ENCODE peak calls at places on chromosome 13, in four cellular contexts. Y, R, L and H are unnamed samples.

GRCh38 chr13:25819856-25820530 is 231.8 kb downstream of the SHISA2 start:
- DNase-seq in Y (no peak), R (no peak), L (no peak), H (no peak)

GRCh38 chr13:25490236-25490635 is 118.5 kb downstream of the ATP8A2 start:
- DNase-seq in R (no peak), L (no peak), Y (no peak), H (no peak)

GRCh38 chr13:85367887-85368286 is 431.3 kb downstream of the SLITRK6 start:
- DNase-seq in Y (no peak), R (no peak), L (no peak), H (no peak)

GRCh38 chr13:110834572-110834971 is 80.3 kb downstream of the ANKRD10 start:
- DNase-seq in R (no peak), Y (no peak), L (no peak), H (no peak)

GRCh38 chr13:50594276-50594970 is 249.1 kb downstream of the DLEU7 start:
- DNase-seq in R (peak; percentile 79), L (peak; percentile 25), Y (no peak), H (no peak)

GRCh38 chr13:46348976-46349375 is 38.1 kb downstream of the RUBCNL start:
- DNase-seq in Y (no peak), L (no peak), R (no peak), H (no peak)

GRCh38 chr13:23570099-23570926 is at the start of gene TNFRSF19:
- DNase-seq in L (no peak), R (no peak), Y (peak; percentile 17), H (no peak)

GRCh38 chr13:49694446-49694845 is 3.2 kb upstream of the EBPL start:
- DNase-seq in R (no peak), L (no peak), Y (no peak), H (no peak)

GRCh38 chr13:99208185-99208584 is 7.5 kb downstream of the UBAC2 start:
- DNase-seq in R (no peak), Y (no peak), L (no peak), H (no peak)

GRCh38 chr13:67148219-67148583 is 81.9 kb downstream of the PCDH9 start:
- DNase-seq in R (no peak), Y (no peak), L (no peak), H (no peak)

GRCh38 chr13:19664481-19665230 is 31.2 kb downstream of the MPHOSPH8 start:
- DNase-seq in Y (no peak), R (no peak), L (no peak), H (peak; percentile 36)

GRCh38 chr13:49374585-49375290 is 69.1 kb downstream of the CAB39L start:
- DNase-seq in Y (peak; percentile 17), L (no peak), R (no peak), H (no peak)

GRCh38 chr13:50015750-50016149 is 506 bp downstream of the KCNRG start:
- DNase-seq in Y (no peak), L (no peak), R (no peak), H (no peak)

GRCh38 chr13:75372517-75372916 is 109.5 kb downstream of the TBC1D4 start:
- DNase-seq in Y (peak; percentile 24), R (no peak), L (no peak), H (no peak)

GRCh38 chr13:81393686-81394085 is 1052.8 kb upstream of the SPRY2 start:
- DNase-seq in R (no peak), Y (no peak), L (no peak), H (no peak)

GRCh38 chr13:99996177-99996705 is 14.7 kb downstream of the ZIC2 start:
- DNase-seq in L (no peak), Y (no peak), R (no peak), H (no peak)

GRCh38 chr13:47929156-47929555 is 71.9 kb downstream of the SUCLA2 start:
- DNase-seq in R (no peak), Y (no peak), L (no peak), H (no peak)

GRCh38 chr13:90565985-90566713 is 781.3 kb upstream of the MIR17HG start:
- DNase-seq in R (peak; percentile 11), L (no peak), Y (no peak), H (no peak)

GRCh38 chr13:45333973-45334922 is 6.7 kb downstream of the TPT1 start:
- DNase-seq in R (no peak), L (no peak), Y (no peak), H (no peak)

GRCh38 chr13:30752201-30752797 is 17.0 kb downstream of the ALOX5AP start:
- DNase-seq in R (no peak), Y (no peak), L (no peak), H (no peak)

GRCh38 chr13:94478913-94479312 is 569 bp downstream of the DCT start:
- DNase-seq in Y (no peak), L (no peak), R (no peak), H (no peak)

GRCh38 chr13:100521912-100522490 is 66.6 kb downstream of the GGACT start:
- DNase-seq in Y (no peak), R (no peak), L (no peak), H (no peak)

GRCh38 chr13:59176775-59177174 is 987.0 kb downstream of the DIAPH3 start:
- DNase-seq in R (no peak), Y (peak; percentile 6), L (no peak), H (no peak)

GRCh38 chr13:35485451-35485850 is 9.0 kb upstream of the MAB21L1 start:
- DNase-seq in Y (no peak), R (no peak), L (no peak), H (no peak)

GRCh38 chr13:19597523-19597922 is 35.9 kb upstream of the MPHOSPH8 start:
- DNase-seq in R (no peak), L (no peak), Y (no peak), H (no peak)

GRCh38 chr13:34011552-34012085 is 193.7 kb downstream of the RFC3 start:
- DNase-seq in R (no peak), Y (no peak), L (no peak), H (no peak)

GRCh38 chr13:94968040-94968756 is 255.9 kb upstream of the SOX21 start:
- DNase-seq in Y (no peak), R (no peak), L (no peak), H (no peak)

GRCh38 chr13:24224232-24224680 is 63.7 kb downstream of the SPATA13 start:
- DNase-seq in L (peak; percentile 12), Y (no peak), R (no peak), H (no peak)

GRCh38 chr13:44243198-44243852 is 130.3 kb upstream of the SERP2 start:
- DNase-seq in Y (peak; percentile 75), L (no peak), R (no peak), H (peak; percentile 20)

GRCh38 chr13:38376551-38376950 is 26.9 kb downstream of the UFM1 start:
- DNase-seq in Y (no peak), L (no peak), R (no peak), H (no peak)

GRCh38 chr13:52924241-52925148 is 76.1 kb upstream of the PCDH8 start:
- DNase-seq in Y (no peak), L (no peak), R (no peak), H (no peak)

GRCh38 chr13:52925221-52925620 is 76.8 kb upstream of the PCDH8 start:
- DNase-seq in Y (no peak), L (no peak), R (no peak), H (no peak)

GRCh38 chr13:52926971-52927370 is 78.5 kb upstream of the PCDH8 start:
- DNase-seq in R (no peak), L (no peak), Y (no peak), H (no peak)

GRCh38 chr13:52922961-52923360 is 74.5 kb upstream of the PCDH8 start:
- DNase-seq in R (no peak), Y (no peak), L (no peak), H (no peak)

DNA sequence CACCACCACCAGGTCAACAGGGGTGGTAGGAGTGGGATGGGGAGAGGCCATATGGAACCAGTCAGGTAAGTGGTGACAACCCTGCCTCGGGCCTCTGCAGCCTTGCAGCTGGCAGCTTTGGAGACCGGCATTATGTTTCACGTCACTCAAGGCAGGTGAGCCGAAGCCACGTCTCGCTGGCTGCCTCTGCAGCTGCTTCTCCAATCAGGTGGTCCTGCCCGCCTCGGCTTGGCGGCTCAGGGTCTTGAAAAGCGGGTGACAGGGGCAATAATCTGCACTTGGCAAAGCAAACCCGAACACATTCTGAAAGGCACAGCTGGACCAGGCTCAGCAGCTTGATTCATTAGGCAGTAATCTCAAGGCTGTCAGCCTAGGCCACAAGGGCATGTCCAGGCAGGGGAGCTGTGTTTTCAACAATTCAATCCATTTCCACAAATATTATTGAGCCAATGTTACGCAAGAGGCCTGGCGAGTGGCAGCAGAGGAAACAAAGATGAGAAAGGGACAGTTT is 77.4 kb upstream of the PCDH8 start:
- DNase-seq in R (no peak), Y (no peak), L (no peak), H (no peak)
- TF ChIP-seq SPI1 in R (no peak), Y (no peak), L (no peak), H (no peak)

DNA sequence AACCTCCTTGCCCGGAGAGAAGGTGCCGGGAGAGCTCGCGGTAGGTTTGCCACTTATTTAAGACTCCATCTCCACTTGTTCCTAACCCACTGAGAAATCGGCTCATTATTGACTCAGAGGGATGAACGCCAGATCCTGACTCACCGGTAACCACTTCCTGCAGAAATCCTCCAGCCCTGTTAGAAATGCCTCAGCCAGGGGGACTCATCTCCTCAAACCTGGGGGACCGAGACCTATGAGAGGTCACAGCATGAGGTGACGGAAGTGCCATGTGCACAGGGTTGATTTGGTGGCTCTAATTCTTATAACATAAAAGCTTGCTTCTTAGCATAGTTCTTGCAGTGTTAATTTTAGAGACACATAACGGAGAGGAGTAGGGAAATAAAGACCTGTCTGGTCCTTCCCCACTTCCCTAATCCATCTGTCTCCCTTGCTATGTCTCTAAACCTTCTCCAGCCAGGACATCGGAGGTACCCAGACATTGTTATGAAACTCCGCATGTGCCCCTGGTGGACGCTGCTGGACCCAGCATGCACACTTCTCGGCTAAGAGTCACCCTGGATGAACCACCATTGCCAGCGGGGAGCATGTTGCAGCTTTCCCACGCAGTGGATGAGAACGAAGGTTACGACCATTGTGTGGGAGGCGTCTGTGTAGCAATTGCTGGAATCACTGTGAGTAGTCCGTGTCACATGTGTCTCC is 158.9 kb downstream of the EFNB2 start:
- DNase-seq in L (no peak), R (no peak), Y (no peak), H (no peak)
- TF ChIP-seq SPI1 in L (no peak), R (no peak), Y (no peak), H (no peak)

GRCh38 chr13:79541426-79542049 is 60.6 kb downstream of the NDFIP2 start:
- DNase-seq in R (peak; percentile 49), Y (peak; percentile 13), L (no peak), H (peak; percentile 42)
- TF ChIP-seq SPI1 in R (no peak), Y (no peak), L (no peak), H (no peak)

GRCh38 chr13:51628059-51628852 is 44.0 kb downstream of the WDFY2 start:
- DNase-seq in Y (no peak), L (no peak), R (no peak), H (no peak)
- TF ChIP-seq SPI1 in Y (no peak), L (no peak), R (no peak), H (no peak)

DNA sequence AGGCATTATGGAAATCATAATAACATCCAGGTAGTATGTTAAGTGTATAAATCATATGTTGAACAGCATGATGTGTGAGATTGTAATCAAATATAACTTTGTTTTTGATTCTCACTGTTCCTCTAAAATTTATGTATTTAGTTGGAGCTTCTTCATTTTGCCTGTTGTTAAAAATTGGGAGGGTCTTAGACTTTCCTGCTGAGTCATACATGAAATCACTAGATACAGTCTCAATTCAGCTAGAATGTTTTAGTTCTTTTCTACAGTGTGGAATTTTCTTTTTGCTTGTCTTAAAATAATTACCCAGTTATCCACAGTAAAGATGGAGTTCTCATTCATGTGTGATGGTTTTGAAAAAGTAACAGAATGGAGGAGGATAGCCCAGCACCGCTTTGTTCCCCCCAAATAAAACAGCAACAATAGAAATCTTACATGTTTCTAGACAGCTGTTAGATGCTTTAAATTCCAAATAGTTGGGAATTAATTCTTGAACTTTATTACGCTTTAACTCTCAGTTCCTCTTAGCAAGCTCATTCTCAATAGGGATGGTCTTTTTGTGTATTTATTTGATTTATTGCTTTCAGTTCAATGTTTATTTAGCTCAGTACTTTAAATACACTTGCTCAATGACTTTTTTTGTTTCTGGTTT is 109.5 kb downstream of the PDS5B start:
- DNase-seq in R (no peak), L (no peak), Y (no peak), H (no peak)
- TF ChIP-seq SPI1 in R (no peak), L (peak; percentile 28), Y (no peak), H (no peak)